ENCODE peak calls at places on chromosomes 4 and X, in seven cellular contexts. One of them, this sample, is unnamed.

GRCh38 chr4:154616731-154617130 is 4.3 kb upstream of the FGG start:
- DNase-seq in tibial artery: no peak
- DNase-seq in thoracic aorta: no peak
- DNase-seq in lung: no peak
- DNase-seq in aorta: no peak
- DNase-seq in heart left ventricle: no peak
- DNase-seq in fibroblast of lung: no peak
- DNase-seq in this sample: no peak

GRCh38 chr4:48262926-48263325 is 6.7 kb downstream of the TEC start:
- DNase-seq in tibial artery: peak; percentile 28
- DNase-seq in fibroblast of lung: peak; percentile 66
- DNase-seq in lung: no peak
- DNase-seq in aorta: no peak
- DNase-seq in heart left ventricle: no peak
- DNase-seq in thoracic aorta: no peak
- DNase-seq in this sample: no peak

GRCh38 chr4:107153228-107153627 is 117.1 kb upstream of the DKK2 start:
- DNase-seq in aorta: no peak
- DNase-seq in tibial artery: no peak
- DNase-seq in heart left ventricle: no peak
- DNase-seq in thoracic aorta: no peak
- DNase-seq in fibroblast of lung: peak; percentile 9
- DNase-seq in lung: no peak
- DNase-seq in this sample: no peak

GRCh38 chr4:3168029-3168428 is 80.9 kb upstream of the MSANTD1 start:
- DNase-seq in lung: no peak
- DNase-seq in aorta: no peak
- DNase-seq in heart left ventricle: no peak
- DNase-seq in thoracic aorta: no peak
- DNase-seq in tibial artery: no peak
- DNase-seq in fibroblast of lung: peak; percentile 47
- DNase-seq in this sample: no peak

GRCh38 chr4:126144838-126145237 is 830.1 kb downstream of the FAT4 start:
- DNase-seq in tibial artery: no peak
- DNase-seq in thoracic aorta: no peak
- DNase-seq in lung: no peak
- DNase-seq in aorta: no peak
- DNase-seq in heart left ventricle: no peak
- DNase-seq in fibroblast of lung: no peak
- DNase-seq in this sample: no peak

GRCh38 chrX:16807976-16808542 is 21.8 kb downstream of the TXLNG start:
- DNase-seq in thoracic aorta: no peak
- DNase-seq in aorta: no peak
- DNase-seq in heart left ventricle: no peak
- DNase-seq in lung: no peak
- DNase-seq in tibial artery: no peak
- DNase-seq in fibroblast of lung: peak; percentile 84
- DNase-seq in this sample: no peak

GRCh38 chrX:15761564-15762191 is 23.6 kb downstream of the CA5B start:
- DNase-seq in tibial artery: no peak
- DNase-seq in thoracic aorta: no peak
- DNase-seq in heart left ventricle: no peak
- DNase-seq in fibroblast of lung: peak; percentile 26
- DNase-seq in aorta: no peak
- DNase-seq in lung: no peak
- DNase-seq in this sample: no peak

GRCh38 chr4:7806080-7806630 is 133.5 kb downstream of the AFAP1 start:
- DNase-seq in tibial artery: peak; percentile 54
- DNase-seq in thoracic aorta: no peak
- DNase-seq in lung: peak; percentile 59
- DNase-seq in heart left ventricle: peak; percentile 87
- DNase-seq in fibroblast of lung: peak; percentile 93
- DNase-seq in aorta: peak; percentile 87
- DNase-seq in this sample: no peak

GRCh38 chr4:155705664-155706063 is 39.0 kb downstream of the GUCY1A1 start:
- DNase-seq in heart left ventricle: no peak
- DNase-seq in thoracic aorta: no peak
- DNase-seq in tibial artery: no peak
- DNase-seq in lung: no peak
- DNase-seq in fibroblast of lung: peak; percentile 88
- DNase-seq in aorta: no peak
- DNase-seq in this sample: no peak

DNA sequence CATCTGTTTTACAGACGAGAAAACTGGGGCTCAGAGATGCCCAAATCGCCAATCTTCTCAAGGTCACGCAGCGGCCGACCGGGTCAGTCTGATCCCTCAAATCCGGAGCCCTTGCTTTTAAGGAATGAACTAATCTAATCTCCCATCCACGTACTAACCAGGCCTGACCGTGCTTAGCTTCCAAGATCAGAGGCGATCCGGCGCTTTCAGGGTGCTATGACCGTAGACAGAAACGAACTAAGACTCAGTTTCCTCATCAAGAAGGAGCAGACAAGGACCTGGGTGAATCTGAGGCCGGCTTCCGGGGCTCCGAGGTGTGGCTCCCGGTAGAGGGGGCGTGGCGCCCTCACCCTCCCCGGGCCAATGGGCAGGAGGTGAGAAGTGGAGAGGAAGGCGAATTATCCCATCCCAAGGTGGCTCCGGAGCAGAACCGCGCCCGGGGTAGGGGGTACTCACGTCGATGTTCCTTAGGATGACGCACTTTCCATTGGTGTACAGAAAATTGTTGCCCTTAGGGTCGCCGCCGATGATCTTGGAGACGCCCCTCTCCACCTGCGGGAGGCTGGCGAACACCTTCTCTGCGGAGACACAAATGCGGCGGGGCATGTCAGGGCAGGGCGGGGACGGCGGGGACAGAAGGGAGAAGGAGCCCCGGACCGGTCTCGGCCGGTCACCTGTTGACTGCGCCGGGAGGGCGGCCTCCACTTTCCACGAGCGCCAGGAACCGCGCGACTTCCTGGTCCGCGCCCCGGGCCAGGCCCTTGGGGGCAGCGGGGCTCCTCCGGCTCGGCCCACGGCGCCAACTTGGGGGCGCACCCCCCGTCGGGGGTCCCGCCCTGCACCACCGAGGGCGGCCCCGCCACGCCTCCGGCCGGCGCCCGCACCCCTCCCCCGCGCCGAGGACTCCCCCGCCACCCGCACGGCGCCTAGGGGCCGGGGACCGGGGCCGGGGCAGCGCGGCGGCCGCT is 658 bp downstream of the WDR1 start:
- DNase-seq in heart left ventricle: no peak
- DNase-seq in thoracic aorta: no peak
- DNase-seq in fibroblast of lung: no peak
- DNase-seq in lung: peak; percentile 66
- DNase-seq in tibial artery: no peak
- DNase-seq in aorta: peak; percentile 84
- DNase-seq in this sample: no peak
- H3K4me1 ChIP-seq in heart left ventricle: peaks cover 19% of the 10 kb centered on the region
- H3K4me1 ChIP-seq in thoracic aorta: peaks cover 59% of the 10 kb centered on the region
- H3K4me1 ChIP-seq in fibroblast of lung: peaks cover 10% of the 10 kb centered on the region
- H3K4me1 ChIP-seq in lung: peaks cover 17% of the 10 kb centered on the region
- H3K4me1 ChIP-seq in tibial artery: peaks cover 56% of the 10 kb centered on the region
- H3K4me1 ChIP-seq in aorta: peaks cover 5% of the 10 kb centered on the region
- H3K4me1 ChIP-seq in this sample: peaks cover 63% of the 10 kb centered on the region

GRCh38 chr4:81493895-81494490 is 22.3 kb upstream of the RASGEF1B start:
- DNase-seq in lung: no peak
- DNase-seq in heart left ventricle: no peak
- DNase-seq in fibroblast of lung: peak; percentile 21
- DNase-seq in tibial artery: no peak
- DNase-seq in aorta: no peak
- DNase-seq in thoracic aorta: no peak
- DNase-seq in this sample: no peak

GRCh38 chr4:81499840-81500239 is 28.1 kb upstream of the RASGEF1B start:
- DNase-seq in aorta: no peak
- DNase-seq in fibroblast of lung: no peak
- DNase-seq in heart left ventricle: no peak
- DNase-seq in tibial artery: no peak
- DNase-seq in lung: no peak
- DNase-seq in thoracic aorta: no peak
- DNase-seq in this sample: no peak

GRCh38 chr4:81502561-81502960 is 30.9 kb upstream of the RASGEF1B start:
- DNase-seq in fibroblast of lung: no peak
- DNase-seq in thoracic aorta: no peak
- DNase-seq in lung: no peak
- DNase-seq in aorta: no peak
- DNase-seq in heart left ventricle: no peak
- DNase-seq in tibial artery: no peak
- DNase-seq in this sample: no peak

GRCh38 chr4:81495308-81495707 is 23.6 kb upstream of the RASGEF1B start:
- DNase-seq in tibial artery: no peak
- DNase-seq in aorta: no peak
- DNase-seq in thoracic aorta: no peak
- DNase-seq in fibroblast of lung: no peak
- DNase-seq in heart left ventricle: no peak
- DNase-seq in lung: no peak
- DNase-seq in this sample: no peak

GRCh38 chr4:81498046-81498445 is 26.3 kb upstream of the RASGEF1B start:
- DNase-seq in aorta: no peak
- DNase-seq in heart left ventricle: no peak
- DNase-seq in thoracic aorta: no peak
- DNase-seq in tibial artery: no peak
- DNase-seq in lung: no peak
- DNase-seq in fibroblast of lung: no peak
- DNase-seq in this sample: no peak
- H3K4me1 ChIP-seq in aorta: no peaks in the 10 kb centered on the region
- H3K4me1 ChIP-seq in heart left ventricle: no peaks in the 10 kb centered on the region
- H3K4me1 ChIP-seq in thoracic aorta: no peaks in the 10 kb centered on the region
- H3K4me1 ChIP-seq in tibial artery: no peaks in the 10 kb centered on the region
- H3K4me1 ChIP-seq in lung: peaks cover 2% of the 10 kb centered on the region
- H3K4me1 ChIP-seq in fibroblast of lung: no peaks in the 10 kb centered on the region
- H3K4me1 ChIP-seq in this sample: no peaks in the 10 kb centered on the region

GRCh38 chr4:158824425-158825274 is 55.8 kb downstream of the FNIP2 start:
- DNase-seq in aorta: no peak
- DNase-seq in heart left ventricle: no peak
- DNase-seq in lung: no peak
- DNase-seq in fibroblast of lung: peak; percentile 21
- DNase-seq in tibial artery: no peak
- DNase-seq in thoracic aorta: no peak
- DNase-seq in this sample: no peak
- H3K4me1 ChIP-seq in aorta: peaks cover 23% of the 10 kb centered on the region
- H3K4me1 ChIP-seq in heart left ventricle: peaks cover 42% of the 10 kb centered on the region
- H3K4me1 ChIP-seq in lung: peaks cover 25% of the 10 kb centered on the region
- H3K4me1 ChIP-seq in fibroblast of lung: peaks cover 7% of the 10 kb centered on the region
- H3K4me1 ChIP-seq in tibial artery: peaks cover 48% of the 10 kb centered on the region
- H3K4me1 ChIP-seq in thoracic aorta: peaks cover 79% of the 10 kb centered on the region
- H3K4me1 ChIP-seq in this sample: peaks cover 60% of the 10 kb centered on the region

GRCh38 chr4:118173126-118173525 is 138.8 kb downstream of the NDST3 start:
- DNase-seq in heart left ventricle: no peak
- DNase-seq in aorta: no peak
- DNase-seq in fibroblast of lung: peak; percentile 24
- DNase-seq in thoracic aorta: no peak
- DNase-seq in lung: no peak
- DNase-seq in tibial artery: no peak
- DNase-seq in this sample: no peak
- H3K4me1 ChIP-seq in heart left ventricle: no peaks in the 10 kb centered on the region
- H3K4me1 ChIP-seq in aorta: no peaks in the 10 kb centered on the region
- H3K4me1 ChIP-seq in fibroblast of lung: peaks cover 10% of the 10 kb centered on the region
- H3K4me1 ChIP-seq in thoracic aorta: no peaks in the 10 kb centered on the region
- H3K4me1 ChIP-seq in lung: no peaks in the 10 kb centered on the region
- H3K4me1 ChIP-seq in tibial artery: no peaks in the 10 kb centered on the region
- H3K4me1 ChIP-seq in this sample: no peaks in the 10 kb centered on the region

This sample was measured in vagina.